ENCODE peak calls at places on chromosomes 7 and 10, in six cellular contexts. V, I, O, D, W and T are unnamed samples.

GRCh38 chr10:133457100-133457841 is 3.5 kb downstream of the SCART1 start:
- DNase-seq in V (no peak), I (no peak), O (peak), D (no peak), W (no peak), T (no peak)

GRCh38 chr7:116139807-116140206 is 70.5 kb upstream of the TES start:
- DNase-seq in V (no peak), I (no peak), O (no peak), D (no peak), W (no peak), T (no peak)

GRCh38 chr7:552711-553636 is 33.3 kb upstream of the PDGFA start:
- DNase-seq in V (no peak), I (no peak), O (no peak), D (no peak), W (no peak), T (no peak)

GRCh38 chr7:79837915-79838314 is 296.7 kb upstream of the GNAI1 start:
- DNase-seq in V (no peak), I (peak), O (no peak), D (no peak), W (no peak), T (no peak)

GRCh38 chr10:124030711-124031110 is 62.7 kb downstream of the CHST15 start:
- DNase-seq in V (no peak), I (no peak), O (no peak), D (no peak), W (no peak), T (no peak)

GRCh38 chr10:18501198-18501597 is 150.2 kb downstream of the NSUN6 start:
- DNase-seq in V (peak), I (no peak), O (no peak), D (no peak), W (no peak), T (no peak)

GRCh38 chr10:15262036-15262713 is 93.7 kb upstream of the NMT2 start:
- DNase-seq in V (no peak), I (peak), O (no peak), D (peak), W (no peak), T (peak)

GRCh38 chr10:85575441-85575840 is 791.2 kb downstream of the GRID1 start:
- DNase-seq in V (no peak), I (no peak), O (no peak), D (no peak), W (no peak), T (no peak)

GRCh38 chr10:106872176-106872575 is 292.3 kb downstream of the SORCS1 start:
- DNase-seq in V (no peak), I (no peak), O (no peak), D (no peak), W (no peak), T (no peak)

GRCh38 chr7:105934577-105935185 is 28.4 kb upstream of the CDHR3 start:
- DNase-seq in V (peak), I (peak), O (peak), D (peak), W (peak), T (peak)

GRCh38 chr7:4667776-4668509 is 14.2 kb upstream of the FOXK1 start:
- DNase-seq in V (peak), I (peak), O (no peak), D (no peak), W (no peak), T (no peak)

GRCh38 chr10:125113661-125114388 is 46.5 kb downstream of the CTBP2 start:
- DNase-seq in V (peak), I (peak), O (no peak), D (no peak), W (no peak), T (no peak)

GRCh38 chr10:80168679-80169380 is 36.3 kb downstream of the PLAC9 start:
- DNase-seq in V (no peak), I (no peak), O (no peak), D (no peak), W (no peak), T (no peak)

GRCh38 chr10:95295031-95295755 is 4.4 kb upstream of the PDLIM1 start:
- DNase-seq in V (peak), I (peak), O (peak), D (no peak), W (peak), T (no peak)

GRCh38 chr7:39609084-39609461 is 14.3 kb upstream of the RALA start:
- DNase-seq in V (peak), I (peak), O (no peak), D (no peak), W (no peak), T (no peak)

GRCh38 chr10:13939391-13939790 is 352.6 kb downstream of the PRPF18 start:
- DNase-seq in V (no peak), I (peak), O (no peak), D (no peak), W (no peak), T (no peak)

GRCh38 chr10:78925800-78926319 is 142.9 kb upstream of the ZMIZ1 start:
- DNase-seq in V (peak), I (peak), O (no peak), D (no peak), W (no peak), T (no peak)

GRCh38 chr10:63553473-63553872 is 32.3 kb downstream of the REEP3 start:
- DNase-seq in V (no peak), I (peak), O (no peak), D (no peak), W (no peak), T (no peak)

GRCh38 chr10:100728928-100729876 is 16.2 kb upstream of the PAX2 start:
- DNase-seq in V (no peak), I (peak), O (peak), D (no peak), W (peak), T (no peak)

GRCh38 chr10:112201334-112201733 is 17.8 kb upstream of the GPAM start:
- DNase-seq in V (no peak), I (no peak), O (peak), D (no peak), W (no peak), T (no peak)

GRCh38 chr7:100400656-100401055 is 27.4 kb downstream of the PILRA start:
- DNase-seq in V (no peak), I (peak), O (no peak), D (no peak), W (peak), T (no peak)

GRCh38 chr7:130814753-130815152 is 80.7 kb upstream of the KLF14 start:
- DNase-seq in V (no peak), I (peak), O (no peak), D (no peak), W (no peak), T (no peak)

GRCh38 chr7:136956232-136956631 is 87.8 kb downstream of the CHRM2 start:
- DNase-seq in V (no peak), I (peak), O (no peak), D (no peak), W (no peak), T (no peak)

GRCh38 chr7:55104707-55105433 is 86.1 kb downstream of the EGFR start:
- DNase-seq in V (no peak), I (no peak), O (no peak), D (no peak), W (no peak), T (no peak)

GRCh38 chr10:92291610-92291859 is 568 bp downstream of the MARCHF5 start:
- DNase-seq in V (no peak), I (no peak), O (peak), D (no peak), W (no peak), T (no peak)

GRCh38 chr10:8048281-8049008 is 6.0 kb upstream of the GATA3 start:
- DNase-seq in V (no peak), I (no peak), O (no peak), D (no peak), W (no peak), T (no peak)

GRCh38 chr10:17387861-17388503 is 66.4 kb downstream of the ST8SIA6 start:
- DNase-seq in V (no peak), I (no peak), O (no peak), D (no peak), W (no peak), T (no peak)

GRCh38 chr10:111129348-111129747 is 52.5 kb downstream of the ADRA2A start:
- DNase-seq in V (no peak), I (no peak), O (no peak), D (no peak), W (no peak), T (no peak)

GRCh38 chr10:119361037-119361436 is 153.7 kb downstream of the GRK5 start:
- DNase-seq in V (no peak), I (no peak), O (no peak), D (no peak), W (no peak), T (no peak)

GRCh38 chr10:112182808-112183328 is 697 bp downstream of the GPAM start:
- DNase-seq in V (no peak), I (no peak), O (no peak), D (no peak), W (no peak), T (peak)

GRCh38 chr10:101018600-101019439 is 12.1 kb downstream of the PDZD7 start:
- DNase-seq in V (peak), I (peak), O (peak), D (peak), W (peak), T (peak)

GRCh38 chr7:35355911-35356310 is 102.0 kb upstream of the TBX20 start:
- DNase-seq in V (no peak), I (no peak), O (no peak), D (no peak), W (no peak), T (no peak)

GRCh38 chr7:73451780-73452398 is 18.3 kb downstream of the FZD9 start:
- DNase-seq in V (peak), I (peak), O (no peak), D (peak), W (peak), T (peak)

GRCh38 chr10:110680473-110681020 is 36.4 kb downstream of the RBM20 start:
- DNase-seq in V (no peak), I (no peak), O (no peak), D (no peak), W (no peak), T (no peak)

GRCh38 chr10:110918269-110918632 is 729 bp downstream of the BBIP1 start:
- DNase-seq in V (peak), I (peak), O (peak), D (no peak), W (peak), T (peak)

GRCh38 chr10:110445871-110446270 is 51.8 kb upstream of the DUSP5 start:
- DNase-seq in V (no peak), I (no peak), O (peak), D (no peak), W (no peak), T (no peak)

GRCh38 chr7:111829221-111829620 is 266.9 kb upstream of the IMMP2L start:
- DNase-seq in V (no peak), I (no peak), O (no peak), D (no peak), W (no peak), T (no peak)

GRCh38 chr7:100127866-100128601 is 1.3 kb downstream of the MBLAC1 start:
- DNase-seq in V (peak), I (peak), O (peak), D (no peak), W (peak), T (no peak)

GRCh38 chr10:46020871-46021553 is 9.4 kb downstream of the NCOA4 start:
- DNase-seq in V (peak), I (peak), O (no peak), D (no peak), W (no peak), T (peak)